ENCODE peak calls at places on chromosomes 2 and 18, in five cellular contexts. X, U, O, B and Q are unnamed samples.

GRCh38 chr18:8841781-8842485 is 136.6 kb downstream of the MTCL1 start:
- DNase-seq in O (no peak), U (no peak), B (no peak), X (no peak), Q (peak)

GRCh38 chr2:200039847-200040246 is 84.5 kb downstream of the MAIP1 start:
- DNase-seq in O (no peak), U (no peak), B (peak), X (no peak), Q (peak)

GRCh38 chr2:204842731-204843490 is 297.6 kb downstream of the PARD3B start:
- DNase-seq in B (peak), O (no peak), U (no peak), X (no peak), Q (peak)

GRCh38 chr2:130823171-130823885 is 13.4 kb upstream of the ARHGEF4 start:
- DNase-seq in U (no peak), X (no peak), O (no peak), B (no peak), Q (no peak)

GRCh38 chr2:60741588-60741987 is 14.5 kb upstream of the PAPOLG start:
- DNase-seq in B (no peak), O (no peak), U (no peak), X (peak), Q (no peak)

GRCh38 chr18:2471523-2471922 is 99.8 kb downstream of the METTL4 start:
- DNase-seq in B (no peak), X (no peak), U (no peak), O (no peak), Q (no peak)

GRCh38 chr2:234310166-234310565 is 186.7 kb downstream of the ARL4C start:
- DNase-seq in X (no peak), O (no peak), B (no peak), U (no peak), Q (no peak)

GRCh38 chr18:23565916-23566547 is 20.3 kb downstream of the NPC1 start:
- DNase-seq in B (no peak), X (no peak), U (no peak), O (no peak), Q (no peak)

GRCh38 chr2:64362562-64363026 is 91.4 kb upstream of the LGALSL start:
- DNase-seq in U (no peak), B (no peak), X (no peak), O (no peak), Q (no peak)

GRCh38 chr2:240435955-240436625 is 627 bp downstream of the GPC1 start:
- DNase-seq in O (no peak), B (peak), X (no peak), U (no peak), Q (peak)

GRCh38 chr2:190585000-190585678 is 50.6 kb upstream of the NEMP2 start:
- DNase-seq in O (no peak), X (no peak), U (no peak), B (no peak), Q (no peak)

GRCh38 chr2:65397122-65397521 is 35.3 kb downstream of the SPRED2 start:
- DNase-seq in O (no peak), B (peak), U (no peak), X (no peak), Q (peak)

GRCh38 chr2:227079726-227080125 is 84.3 kb downstream of the COL4A4 start:
- DNase-seq in O (no peak), X (no peak), U (no peak), B (no peak), Q (peak)

GRCh38 chr2:239586651-239587310 is 186.0 kb upstream of the HDAC4 start:
- DNase-seq in B (no peak), O (no peak), X (no peak), U (no peak), Q (no peak)

GRCh38 chr2:11169333-11169732 is 14.1 kb downstream of the SLC66A3 start:
- DNase-seq in U (no peak), O (no peak), B (no peak), X (no peak), Q (no peak)

GRCh38 chr2:130371723-130372054 is 15.8 kb downstream of the PTPN18 start:
- DNase-seq in X (no peak), U (no peak), O (no peak), B (no peak), Q (peak)

GRCh38 chr2:163682695-163683094 is 53.1 kb downstream of the FIGN start:
- DNase-seq in B (peak), U (no peak), O (no peak), X (no peak), Q (peak)

GRCh38 chr2:65708129-65708528 is 275.7 kb upstream of the SPRED2 start:
- DNase-seq in O (no peak), B (peak), U (no peak), X (no peak), Q (peak)

GRCh38 chr2:12539306-12539705 is 177.4 kb upstream of the TRIB2 start:
- DNase-seq in X (no peak), B (no peak), U (no peak), O (no peak), Q (no peak)

GRCh38 chr2:6290626-6291025 is 575.1 kb downstream of the CMPK2 start:
- DNase-seq in U (no peak), X (no peak), B (no peak), O (no peak), Q (no peak)

GRCh38 chr2:222292113-222292737 is 6.6 kb downstream of the PAX3 start:
- DNase-seq in X (no peak), O (no peak), U (no peak), B (no peak), Q (no peak)

GRCh38 chr2:221529943-221530652 is 42.0 kb downstream of the EPHA4 start:
- DNase-seq in O (no peak), X (no peak), U (no peak), B (peak), Q (peak)

GRCh38 chr2:191910518-191910917 is 63.6 kb upstream of the CAVIN2 start:
- DNase-seq in U (no peak), B (peak), X (no peak), O (no peak), Q (peak)

GRCh38 chr2:193461431-193461946 is 1266.8 kb upstream of the TMEFF2 start:
- DNase-seq in U (no peak), X (no peak), B (no peak), O (no peak), Q (no peak)

GRCh38 chr2:207085110-207085509 is 80.6 kb downstream of the KLF7 start:
- DNase-seq in U (no peak), O (no peak), B (no peak), X (no peak), Q (no peak)

GRCh38 chr2:15720561-15721307 is 129.1 kb downstream of the DDX1 start:
- DNase-seq in O (no peak), U (no peak), X (no peak), B (no peak), Q (no peak)

GRCh38 chr18:8942021-8942908 is 160.2 kb upstream of the NDUFV2 start:
- DNase-seq in U (no peak), O (no peak), X (no peak), B (no peak), Q (no peak)

GRCh38 chr2:241584446-241584845 is 25.9 kb downstream of the BOK start:
- DNase-seq in X (no peak), O (no peak), U (no peak), B (no peak), Q (peak)

GRCh38 chr2:111101592-111101991 is 19.1 kb upstream of the BCL2L11 start:
- DNase-seq in U (no peak), X (no peak), O (no peak), B (no peak), Q (no peak)

GRCh38 chr2:174670446-174670845 is 72.8 kb upstream of the WIPF1 start:
- DNase-seq in B (no peak), X (no peak), U (no peak), O (no peak), Q (no peak)

GRCh38 chr2:178999476-178999875 is 50.5 kb downstream of the CCDC141 start:
- DNase-seq in O (no peak), B (no peak), X (no peak), U (no peak), Q (no peak)

GRCh38 chr18:50340078-50340477 is 34.8 kb upstream of the SKA1 start:
- DNase-seq in U (no peak), B (no peak), X (peak), O (peak), Q (no peak)
- H2AFZ ChIP-seq in U (peak), B (no peak), X (no peak), O (peak), Q (no peak)

GRCh38 chr2:215653344-215654015 is 217.6 kb upstream of the FN1 start:
- DNase-seq in X (no peak), O (no peak), B (peak), U (no peak), Q (peak)

GRCh38 chr2:215651412-215651811 is 215.5 kb upstream of the FN1 start:
- DNase-seq in X (no peak), B (no peak), O (no peak), U (no peak), Q (no peak)

GRCh38 chr2:215657844-215658243 is 222.0 kb upstream of the FN1 start:
- DNase-seq in O (peak), B (peak), U (no peak), X (no peak), Q (peak)

GRCh38 chr2:215652432-215652831 is 216.6 kb upstream of the FN1 start:
- DNase-seq in B (peak), U (no peak), O (no peak), X (no peak), Q (peak)

GRCh38 chr2:215654177-215654850 is 218.4 kb upstream of the FN1 start:
- DNase-seq in U (no peak), B (no peak), O (no peak), X (no peak), Q (peak)
- H2BK15ac ChIP-seq in U (no peak), B (no peak), O (no peak), X (no peak), Q (peak)

GRCh38 chr2:26010943-26011342 is 22.9 kb upstream of the RAB10 start:
- DNase-seq in X (no peak), U (no peak), B (no peak), O (no peak), Q (no peak)

GRCh38 chr2:26009567-26009963 is 24.3 kb upstream of the RAB10 start:
- DNase-seq in O (no peak), U (no peak), B (no peak), X (no peak), Q (no peak)

GRCh38 chr2:26013668-26014067 is 20.2 kb upstream of the RAB10 start:
- DNase-seq in B (no peak), U (no peak), X (no peak), O (no peak), Q (no peak)

GRCh38 chr2:26011609-26011989 is 22.3 kb upstream of the RAB10 start:
- DNase-seq in X (no peak), B (no peak), U (no peak), O (no peak), Q (no peak)

GRCh38 chr2:26011990-26012856 is 21.7 kb upstream of the RAB10 start:
- DNase-seq in X (peak), B (peak), O (no peak), U (peak), Q (peak)
- H2AFZ ChIP-seq in X (peak), B (no peak), O (peak), U (peak), Q (peak)

GRCh38 chr2:231295363-231295655 is 96.9 kb downstream of the ARMC9 start:
- DNase-seq in U (no peak), B (no peak), O (no peak), X (no peak), Q (no peak)

GRCh38 chr2:231294578-231295362 is 96.3 kb downstream of the ARMC9 start:
- DNase-seq in X (no peak), B (no peak), O (no peak), U (no peak), Q (peak)

GRCh38 chr2:231294116-231294515 is 95.7 kb downstream of the ARMC9 start:
- DNase-seq in O (no peak), U (no peak), X (no peak), B (no peak), Q (no peak)

GRCh38 chr2:231292472-231293134 is 94.2 kb downstream of the ARMC9 start:
- DNase-seq in B (no peak), X (no peak), U (no peak), O (no peak), Q (no peak)

DNA sequence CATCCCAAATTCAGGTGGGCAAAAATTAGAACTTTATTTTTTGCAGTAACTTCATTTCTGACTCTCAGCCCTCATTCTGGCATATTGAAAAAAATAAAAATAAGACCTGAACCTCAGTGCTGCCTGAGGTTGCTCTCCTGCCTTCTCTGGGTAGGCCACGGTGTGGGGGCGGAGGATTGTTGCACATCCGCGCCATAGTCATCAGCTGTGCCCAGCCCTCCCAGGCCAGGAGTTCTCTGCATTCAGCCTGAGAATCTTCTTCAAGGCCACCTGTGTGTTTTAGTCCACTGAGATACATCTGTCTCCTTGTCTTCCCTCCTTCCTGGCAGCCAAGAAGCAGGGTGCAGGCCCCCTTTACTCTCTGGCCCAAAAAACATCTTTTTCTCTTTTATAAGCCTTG is 94.7 kb downstream of the ARMC9 start:
- DNase-seq in O (no peak), B (no peak), X (no peak), U (no peak), Q (no peak)
- H2BK15ac ChIP-seq in O (no peak), B (no peak), X (no peak), U (no peak), Q (no peak)

DNA sequence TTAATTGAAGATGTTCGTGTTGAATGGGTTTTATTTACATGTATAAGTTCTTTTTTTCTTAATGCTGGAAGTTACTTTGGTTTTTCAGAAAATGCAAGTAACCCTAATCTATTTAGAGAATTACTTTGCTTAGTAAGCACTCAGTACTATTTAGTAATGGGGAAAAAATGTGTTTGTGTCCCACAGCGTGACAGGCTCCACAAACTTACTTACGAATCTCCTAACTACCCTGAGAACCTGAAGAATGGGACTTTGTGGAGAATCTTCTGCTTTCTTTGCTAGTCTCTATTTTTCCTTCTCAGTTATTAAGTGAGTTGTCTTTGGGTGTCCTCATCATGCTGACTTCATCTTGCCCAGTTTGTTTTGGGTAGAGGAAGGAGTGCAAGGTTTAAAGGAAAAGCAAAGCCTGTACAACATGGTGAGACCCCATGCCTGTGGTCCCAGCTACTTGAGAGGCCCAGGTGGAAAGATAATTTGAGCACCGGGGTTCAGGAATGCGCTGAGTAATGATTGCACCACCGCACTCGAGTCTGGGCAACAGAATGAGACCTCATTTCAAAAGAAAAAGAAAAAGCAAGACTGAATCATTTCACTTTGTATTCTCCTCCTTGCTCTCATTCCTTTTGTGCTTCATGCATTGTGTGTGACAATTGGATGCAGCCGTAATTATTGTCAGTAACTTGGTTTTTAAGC is 10.2 kb downstream of the NEDD4L start:
- DNase-seq in X (peak), U (no peak), B (peak), O (no peak), Q (peak)
- H2AFZ ChIP-seq in X (no peak), U (no peak), B (no peak), O (no peak), Q (peak)

DNA sequence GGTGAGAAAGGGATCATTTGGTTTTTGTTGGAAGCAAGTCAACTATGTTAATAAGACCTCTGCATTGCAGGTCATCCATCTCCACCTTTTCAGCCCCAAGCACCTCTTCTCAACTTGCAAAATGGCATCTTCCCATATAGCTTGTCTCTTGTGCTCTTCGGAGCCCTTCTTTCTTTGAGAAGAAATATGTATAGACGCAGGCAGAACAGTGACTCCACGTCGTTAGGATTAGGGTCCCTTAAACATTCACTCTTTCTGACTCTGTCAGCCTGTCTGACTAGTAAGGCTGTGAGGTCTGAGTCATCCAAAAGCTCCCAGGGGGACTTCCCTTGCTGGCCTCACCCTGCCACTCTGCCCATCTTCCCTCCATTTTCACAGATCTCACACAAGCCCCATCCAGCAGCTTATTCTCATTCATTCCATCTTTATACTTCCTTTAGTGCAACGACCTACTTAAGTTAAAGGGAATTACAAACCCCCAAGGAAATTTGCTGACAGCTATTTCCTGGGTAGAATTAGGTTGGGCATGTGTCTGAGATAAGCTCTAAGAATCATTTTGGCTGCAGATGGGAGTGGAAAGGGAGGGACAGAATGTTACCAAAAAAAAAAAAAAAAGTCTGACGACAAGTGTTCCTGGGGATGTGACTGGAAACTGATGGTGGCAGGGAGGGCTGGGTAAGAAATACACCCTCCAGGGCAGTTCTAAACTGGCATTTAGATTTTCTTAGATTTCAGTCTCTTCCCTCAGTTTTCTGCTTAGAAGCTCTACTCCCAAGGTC is 37.7 kb upstream of the MEX3C start:
- DNase-seq in X (no peak), O (no peak), U (no peak), B (peak), Q (no peak)
- H2BK15ac ChIP-seq in X (no peak), O (no peak), U (no peak), B (no peak), Q (no peak)

GRCh38 chr18:62631173-62631572 is 84.2 kb upstream of the PHLPP1 start:
- DNase-seq in B (no peak), X (no peak), O (no peak), U (no peak), Q (no peak)
- H2AFZ ChIP-seq in B (no peak), X (no peak), O (no peak), U (no peak), Q (no peak)

DNA sequence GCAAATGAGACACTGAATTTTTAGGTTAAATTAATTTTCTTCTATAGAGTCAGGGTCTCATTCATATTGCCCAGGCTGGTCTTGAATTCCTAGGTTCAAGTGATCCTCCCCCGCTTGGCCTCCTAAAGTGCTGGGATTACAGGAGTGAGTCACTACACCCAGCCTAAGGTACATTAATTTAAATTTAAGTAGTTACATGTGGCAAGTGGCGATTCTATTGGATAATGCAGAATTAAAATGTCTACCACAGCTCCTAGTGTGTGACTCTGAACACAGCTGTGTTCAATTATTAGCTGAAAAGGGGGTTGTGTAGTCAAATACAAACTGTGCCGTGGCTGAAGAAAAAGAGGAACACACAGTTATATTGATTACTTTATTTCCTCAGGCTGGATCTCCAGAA is 2.2 kb upstream of the CAD start:
- DNase-seq in X (no peak), B (no peak), U (no peak), O (no peak), Q (no peak)
- H2BK15ac ChIP-seq in X (no peak), B (no peak), U (no peak), O (no peak), Q (no peak)

GRCh38 chr18:30694773-30695172 is 347.8 kb downstream of the DSC3 start:
- DNase-seq in X (no peak), B (no peak), O (no peak), U (no peak), Q (no peak)

GRCh38 chr18:30698571-30698970 is 344.0 kb downstream of the DSC3 start:
- DNase-seq in O (no peak), X (no peak), U (no peak), B (no peak), Q (no peak)

DNA sequence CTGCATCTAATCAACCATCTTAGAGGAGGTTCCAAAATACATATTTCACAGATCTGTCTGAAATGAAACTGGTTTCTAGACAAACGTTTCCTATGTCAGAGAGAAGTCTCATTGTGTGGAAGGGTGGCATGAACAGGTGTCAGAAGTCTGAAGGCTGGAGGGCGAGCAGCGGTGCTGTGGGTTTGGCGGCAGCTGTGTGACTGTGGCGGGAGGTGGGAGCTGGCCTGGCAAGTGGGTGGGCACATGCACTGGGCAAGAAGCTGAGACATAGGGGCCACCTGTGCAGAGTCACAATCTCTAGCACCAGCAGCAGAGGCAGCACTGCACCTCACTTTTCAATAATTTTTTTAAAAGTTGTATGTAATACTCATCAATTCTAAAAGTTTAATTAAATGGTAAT is 346.3 kb downstream of the DSC3 start:
- DNase-seq in X (no peak), B (no peak), O (no peak), U (no peak), Q (no peak)
- H2AFZ ChIP-seq in X (no peak), B (no peak), O (no peak), U (no peak), Q (peak)